ENCODE peak calls at places on chromosomes 16 and 17, in five cellular contexts. One of them, this sample, is unnamed.

GRCh38 chr16:57265850-57266530 is 18.5 kb downstream of the PLLP start:
- DNase-seq in HCT116: no peak
- DNase-seq in endothelial cell of umbilical vein: peak; percentile 83
- DNase-seq in A549: no peak
- DNase-seq in esophagus muscularis mucosa: no peak
- DNase-seq in this sample: peak; percentile 88

GRCh38 chr17:13419676-13420075 is 182.1 kb downstream of the HS3ST3A1 start:
- DNase-seq in A549: no peak
- DNase-seq in endothelial cell of umbilical vein: no peak
- DNase-seq in esophagus muscularis mucosa: no peak
- DNase-seq in HCT116: no peak
- DNase-seq in this sample: no peak

GRCh38 chr17:12445331-12445730 is 220.4 kb upstream of the MYOCD start:
- DNase-seq in HCT116: no peak
- DNase-seq in endothelial cell of umbilical vein: no peak
- DNase-seq in esophagus muscularis mucosa: no peak
- DNase-seq in A549: no peak
- DNase-seq in this sample: no peak

GRCh38 chr17:5500247-5500803 is 14.0 kb downstream of the MIS12 start:
- DNase-seq in esophagus muscularis mucosa: no peak
- DNase-seq in endothelial cell of umbilical vein: peak; percentile 16
- DNase-seq in A549: no peak
- DNase-seq in HCT116: no peak
- DNase-seq in this sample: no peak

GRCh38 chr17:36889955-36890354 is 47.3 kb upstream of the LHX1 start:
- DNase-seq in endothelial cell of umbilical vein: no peak
- DNase-seq in esophagus muscularis mucosa: no peak
- DNase-seq in HCT116: no peak
- DNase-seq in A549: no peak
- DNase-seq in this sample: no peak

GRCh38 chr17:9274119-9274445 is 252.8 kb downstream of the NTN1 start:
- DNase-seq in A549: no peak
- DNase-seq in endothelial cell of umbilical vein: no peak
- DNase-seq in HCT116: no peak
- DNase-seq in esophagus muscularis mucosa: no peak
- DNase-seq in this sample: no peak

GRCh38 chr17:43846963-43847369 is at the start of gene CD300LG:
- DNase-seq in HCT116: no peak
- DNase-seq in A549: no peak
- DNase-seq in endothelial cell of umbilical vein: no peak
- DNase-seq in esophagus muscularis mucosa: no peak
- DNase-seq in this sample: no peak

GRCh38 chr17:21098934-21099687 is 27.7 kb upstream of the DHRS7B start:
- DNase-seq in endothelial cell of umbilical vein: peak; percentile 72
- DNase-seq in HCT116: peak; percentile 90
- DNase-seq in A549: peak; percentile 94
- DNase-seq in esophagus muscularis mucosa: no peak
- DNase-seq in this sample: peak; percentile 28

GRCh38 chr17:8158267-8159031 is 4.3 kb downstream of the VAMP2 start:
- DNase-seq in A549: peak; percentile 95
- DNase-seq in HCT116: peak; percentile 82
- DNase-seq in endothelial cell of umbilical vein: peak; percentile 90
- DNase-seq in esophagus muscularis mucosa: peak; percentile 99
- DNase-seq in this sample: peak; percentile 91

GRCh38 chr17:72619976-72620650 is 472.4 kb downstream of the SLC39A11 start:
- DNase-seq in A549: no peak
- DNase-seq in endothelial cell of umbilical vein: no peak
- DNase-seq in HCT116: no peak
- DNase-seq in esophagus muscularis mucosa: no peak
- DNase-seq in this sample: no peak

GRCh38 chr16:87536795-87537142 is 43.9 kb upstream of the ZCCHC14 start:
- DNase-seq in esophagus muscularis mucosa: no peak
- DNase-seq in HCT116: no peak
- DNase-seq in A549: no peak
- DNase-seq in endothelial cell of umbilical vein: no peak
- DNase-seq in this sample: no peak

GRCh38 chr17:2545393-2545792 is 33.7 kb upstream of the METTL16 start:
- DNase-seq in esophagus muscularis mucosa: no peak
- DNase-seq in endothelial cell of umbilical vein: no peak
- DNase-seq in HCT116: no peak
- DNase-seq in A549: no peak
- DNase-seq in this sample: no peak

GRCh38 chr17:33218657-33219298 is 74.3 kb downstream of the ASIC2 start:
- DNase-seq in HCT116: no peak
- DNase-seq in A549: no peak
- DNase-seq in endothelial cell of umbilical vein: no peak
- DNase-seq in esophagus muscularis mucosa: no peak
- DNase-seq in this sample: no peak

GRCh38 chr17:3004925-3005324 is 58.5 kb downstream of the OR1D5 start:
- DNase-seq in HCT116: no peak
- DNase-seq in A549: no peak
- DNase-seq in esophagus muscularis mucosa: no peak
- DNase-seq in endothelial cell of umbilical vein: no peak
- DNase-seq in this sample: no peak

GRCh38 chr17:17041018-17041521 is 1.2 kb upstream of the MPRIP start:
- DNase-seq in A549: peak; percentile 68
- DNase-seq in esophagus muscularis mucosa: no peak
- DNase-seq in endothelial cell of umbilical vein: no peak
- DNase-seq in HCT116: no peak
- DNase-seq in this sample: peak; percentile 33

GRCh38 chr16:57810197-57811024 is 8.1 kb upstream of the KIFC3 start:
- DNase-seq in esophagus muscularis mucosa: no peak
- DNase-seq in A549: peak; percentile 98
- DNase-seq in endothelial cell of umbilical vein: peak; percentile 89
- DNase-seq in HCT116: peak; percentile 82
- DNase-seq in this sample: peak; percentile 78

GRCh38 chr16:57134982-57135381 is 42.6 kb downstream of the CPNE2 start:
- DNase-seq in endothelial cell of umbilical vein: no peak
- DNase-seq in A549: no peak
- DNase-seq in esophagus muscularis mucosa: no peak
- DNase-seq in HCT116: no peak
- DNase-seq in this sample: no peak

GRCh38 chr16:67923414-67924127 is 8.1 kb downstream of the CTRL start:
- DNase-seq in esophagus muscularis mucosa: no peak
- DNase-seq in A549: no peak
- DNase-seq in endothelial cell of umbilical vein: no peak
- DNase-seq in HCT116: no peak
- DNase-seq in this sample: peak; percentile 57

GRCh38 chr17:34241062-34241461 is 14.0 kb upstream of the CCL2 start:
- DNase-seq in A549: no peak
- DNase-seq in endothelial cell of umbilical vein: peak; percentile 79
- DNase-seq in HCT116: no peak
- DNase-seq in esophagus muscularis mucosa: no peak
- DNase-seq in this sample: no peak

GRCh38 chr16:80656731-80657150 is 115.9 kb downstream of the DYNLRB2 start:
- DNase-seq in HCT116: no peak
- DNase-seq in endothelial cell of umbilical vein: no peak
- DNase-seq in A549: no peak
- DNase-seq in esophagus muscularis mucosa: no peak
- DNase-seq in this sample: no peak
- TF ChIP-seq POLR2A in HCT116: no peak
- TF ChIP-seq POLR2A in endothelial cell of umbilical vein: no peak
- TF ChIP-seq POLR2A in A549: no peak
- TF ChIP-seq POLR2A in esophagus muscularis mucosa: no peak
- TF ChIP-seq POLR2A in this sample: no peak

GRCh38 chr17:49369089-49369488 is 7.0 kb upstream of the ZNF652 start:
- DNase-seq in endothelial cell of umbilical vein: no peak
- DNase-seq in HCT116: no peak
- DNase-seq in esophagus muscularis mucosa: no peak
- DNase-seq in A549: no peak
- DNase-seq in this sample: no peak

GRCh38 chr17:49364119-49364518 is 2.1 kb upstream of the ZNF652 start:
- DNase-seq in endothelial cell of umbilical vein: no peak
- DNase-seq in HCT116: no peak
- DNase-seq in A549: no peak
- DNase-seq in esophagus muscularis mucosa: no peak
- DNase-seq in this sample: no peak

GRCh38 chr17:49362723-49363117 is 670 bp upstream of the ZNF652 start:
- DNase-seq in A549: no peak
- DNase-seq in HCT116: no peak
- DNase-seq in endothelial cell of umbilical vein: no peak
- DNase-seq in esophagus muscularis mucosa: no peak
- DNase-seq in this sample: no peak

GRCh38 chr17:49363251-49363650 is 1.2 kb upstream of the ZNF652 start:
- DNase-seq in endothelial cell of umbilical vein: no peak
- DNase-seq in esophagus muscularis mucosa: no peak
- DNase-seq in HCT116: no peak
- DNase-seq in A549: no peak
- DNase-seq in this sample: no peak

DNA sequence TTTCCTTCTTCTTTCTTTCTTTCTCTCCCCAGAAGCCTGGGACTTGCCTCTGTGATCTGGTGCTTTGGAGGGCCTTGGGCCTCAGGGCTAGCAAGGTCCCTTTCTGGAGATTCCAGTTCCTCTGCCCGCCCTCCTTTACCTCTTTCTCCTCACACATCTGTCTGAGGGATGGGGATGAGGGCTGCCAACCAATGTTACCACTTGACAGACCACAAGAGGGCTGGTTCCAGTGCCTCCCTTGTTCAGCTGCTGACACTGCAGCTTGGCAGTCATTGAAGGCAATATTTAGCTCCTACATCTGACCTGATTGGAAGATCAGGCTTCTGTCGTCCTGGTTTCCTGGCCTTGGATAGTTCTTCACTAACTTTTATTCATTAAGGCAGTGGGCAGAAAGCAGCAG is 3.6 kb upstream of the ZNF652 start:
- DNase-seq in HCT116: peak; percentile 65
- DNase-seq in endothelial cell of umbilical vein: no peak
- DNase-seq in esophagus muscularis mucosa: no peak
- DNase-seq in A549: peak; percentile 70
- DNase-seq in this sample: no peak
- TF ChIP-seq CTCF in HCT116: peak; percentile 56
- TF ChIP-seq CTCF in endothelial cell of umbilical vein: no peak
- TF ChIP-seq CTCF in esophagus muscularis mucosa: no peak
- TF ChIP-seq CTCF in A549: no peak
- TF ChIP-seq CTCF in this sample: peak; percentile 8

DNA sequence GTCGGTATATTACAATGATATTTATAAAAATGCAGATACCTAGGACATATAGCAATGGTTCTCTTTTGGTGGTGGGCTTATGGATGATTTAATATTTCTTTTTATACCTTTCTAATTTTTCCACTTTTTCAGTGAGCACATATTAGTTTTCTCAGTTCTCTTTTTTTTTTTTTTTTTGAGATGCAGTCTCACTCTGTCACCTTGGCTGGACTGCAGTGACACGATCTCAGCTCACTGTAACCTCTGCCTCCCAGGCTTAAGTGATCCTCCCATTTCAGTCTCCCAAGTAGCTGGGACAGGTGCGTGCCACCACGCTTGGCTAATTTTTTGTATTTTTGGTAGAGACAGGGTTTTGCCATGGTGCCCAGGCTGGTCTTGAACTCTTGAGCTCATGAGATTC is 15.1 kb downstream of the MAP3K14 start:
- DNase-seq in esophagus muscularis mucosa: no peak
- DNase-seq in endothelial cell of umbilical vein: no peak
- DNase-seq in A549: no peak
- DNase-seq in HCT116: no peak
- DNase-seq in this sample: no peak
- H3K4me1 ChIP-seq in esophagus muscularis mucosa: peaks cover 80% of the 10 kb centered on the region
- H3K4me1 ChIP-seq in endothelial cell of umbilical vein: peaks cover 5% of the 10 kb centered on the region
- H3K4me1 ChIP-seq in A549: peaks cover 91% of the 10 kb centered on the region
- H3K4me1 ChIP-seq in HCT116: peaks cover 17% of the 10 kb centered on the region
- H3K4me1 ChIP-seq in this sample: peaks cover 30% of the 10 kb centered on the region

DNA sequence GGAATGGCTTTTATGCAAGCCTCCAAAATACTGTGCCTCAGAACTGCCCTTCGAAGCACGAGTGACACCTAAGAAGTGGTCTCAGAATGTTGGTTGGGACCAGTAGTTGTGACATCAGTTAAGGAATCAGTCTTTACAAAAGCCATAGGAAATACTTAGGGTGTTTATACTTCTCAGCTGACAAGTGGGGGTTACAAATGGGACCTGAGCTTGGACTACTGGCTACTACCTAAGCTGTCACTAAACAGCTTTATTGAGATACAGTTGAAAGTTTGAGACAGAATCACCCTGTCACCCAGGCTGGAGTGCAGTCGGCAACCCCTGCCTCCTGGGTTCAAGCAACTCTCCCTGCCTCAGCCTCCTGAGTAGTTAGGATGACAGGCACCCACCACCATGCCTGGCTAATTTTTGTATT is 5.0 kb downstream of the RPL19 start:
- DNase-seq in esophagus muscularis mucosa: no peak
- DNase-seq in HCT116: no peak
- DNase-seq in A549: no peak
- DNase-seq in endothelial cell of umbilical vein: no peak
- DNase-seq in this sample: no peak
- TF ChIP-seq POLR2A in esophagus muscularis mucosa: no peak
- TF ChIP-seq POLR2A in HCT116: no peak
- TF ChIP-seq POLR2A in A549: no peak
- TF ChIP-seq POLR2A in endothelial cell of umbilical vein: peak; percentile 49
- TF ChIP-seq POLR2A in this sample: no peak

GRCh38 chr17:49861150-49861884 is 13.4 kb upstream of the TAC4 start:
- DNase-seq in A549: peak; percentile 66
- DNase-seq in HCT116: no peak
- DNase-seq in endothelial cell of umbilical vein: peak; percentile 30
- DNase-seq in esophagus muscularis mucosa: no peak
- DNase-seq in this sample: peak; percentile 41

GRCh38 chr17:49858796-49859195 is 10.9 kb upstream of the TAC4 start:
- DNase-seq in esophagus muscularis mucosa: no peak
- DNase-seq in HCT116: no peak
- DNase-seq in A549: no peak
- DNase-seq in endothelial cell of umbilical vein: no peak
- DNase-seq in this sample: no peak

GRCh38 chr17:49862781-49863331 is 15.0 kb upstream of the TAC4 start:
- DNase-seq in endothelial cell of umbilical vein: no peak
- DNase-seq in esophagus muscularis mucosa: no peak
- DNase-seq in A549: no peak
- DNase-seq in HCT116: no peak
- DNase-seq in this sample: no peak

GRCh38 chr17:49859991-49860953 is 12.4 kb upstream of the TAC4 start:
- DNase-seq in A549: peak; percentile 31
- DNase-seq in HCT116: no peak
- DNase-seq in endothelial cell of umbilical vein: no peak
- DNase-seq in esophagus muscularis mucosa: no peak
- DNase-seq in this sample: no peak
- TF ChIP-seq CTCF in A549: no peak
- TF ChIP-seq CTCF in HCT116: peak; percentile 9
- TF ChIP-seq CTCF in endothelial cell of umbilical vein: no peak
- TF ChIP-seq CTCF in esophagus muscularis mucosa: no peak
- TF ChIP-seq CTCF in this sample: no peak

DNA sequence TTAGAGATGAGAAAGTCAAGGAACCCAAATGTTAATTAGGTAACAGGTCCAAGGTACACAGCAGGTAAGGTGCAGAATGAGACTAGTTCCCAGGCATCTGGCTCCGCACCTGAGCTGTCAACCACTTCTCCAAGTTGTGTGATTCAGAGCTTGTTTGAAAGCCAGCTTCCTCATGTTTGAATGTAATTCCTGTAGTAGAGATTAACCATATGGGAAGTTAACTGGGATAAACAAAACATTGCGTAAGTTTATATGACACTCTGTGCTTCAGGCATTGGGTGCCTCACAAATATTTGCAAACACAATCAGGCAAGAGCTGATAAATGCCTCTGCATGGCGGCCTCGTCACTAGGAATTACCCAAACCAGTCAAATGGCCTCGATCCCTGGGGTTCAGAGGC is 27.8 kb upstream of the CPHXL start:
- DNase-seq in esophagus muscularis mucosa: no peak
- DNase-seq in endothelial cell of umbilical vein: no peak
- DNase-seq in HCT116: no peak
- DNase-seq in A549: no peak
- DNase-seq in this sample: peak; percentile 26
- H3K4me1 ChIP-seq in esophagus muscularis mucosa: no peaks in the 10 kb centered on the region
- H3K4me1 ChIP-seq in endothelial cell of umbilical vein: no peaks in the 10 kb centered on the region
- H3K4me1 ChIP-seq in HCT116: no peaks in the 10 kb centered on the region
- H3K4me1 ChIP-seq in A549: no peaks in the 10 kb centered on the region
- H3K4me1 ChIP-seq in this sample: no peaks in the 10 kb centered on the region